ENCODE peak calls at places on chromosomes 12 and 14, in six cellular contexts. One of them, this sample, is unnamed.

GRCh38 chr14:56221392-56222128 is 103.3 kb downstream of the PELI2 start:
- DNase-seq in GM12878: no peak
- DNase-seq in H1: no peak
- DNase-seq in HepG2: no peak
- DNase-seq in K562: no peak
- DNase-seq in GM12891: no peak
- DNase-seq in this sample: no peak

GRCh38 chr14:64303471-64303917 is 9.3 kb upstream of the ESR2 start:
- DNase-seq in GM12891: peak; percentile 37
- DNase-seq in HepG2: peak; percentile 63
- DNase-seq in H1: peak; percentile 36
- DNase-seq in GM12878: peak; percentile 28
- DNase-seq in K562: peak; percentile 41
- DNase-seq in this sample: peak; percentile 42

GRCh38 chr14:105532735-105533141 is 6.4 kb downstream of the TMEM121 start:
- DNase-seq in GM12878: no peak
- DNase-seq in K562: peak; percentile 57
- DNase-seq in GM12891: peak; percentile 80
- DNase-seq in HepG2: peak; percentile 56
- DNase-seq in H1: no peak
- DNase-seq in this sample: peak; percentile 76

GRCh38 chr14:63164108-63164683 is 40.0 kb upstream of the RHOJ start:
- DNase-seq in GM12891: no peak
- DNase-seq in HepG2: no peak
- DNase-seq in K562: no peak
- DNase-seq in GM12878: no peak
- DNase-seq in H1: no peak
- DNase-seq in this sample: no peak

GRCh38 chr12:54356951-54357356 is 7.3 kb downstream of the GPR84 start:
- DNase-seq in GM12891: no peak
- DNase-seq in K562: no peak
- DNase-seq in GM12878: no peak
- DNase-seq in H1: no peak
- DNase-seq in HepG2: no peak
- DNase-seq in this sample: no peak

GRCh38 chr14:33184587-33184986 is 245.9 kb downstream of the NPAS3 start:
- DNase-seq in GM12878: no peak
- DNase-seq in K562: no peak
- DNase-seq in H1: no peak
- DNase-seq in HepG2: no peak
- DNase-seq in GM12891: no peak
- DNase-seq in this sample: no peak

GRCh38 chr12:130710733-130711080 is 5.4 kb downstream of the RIMBP2 start:
- DNase-seq in GM12891: no peak
- DNase-seq in K562: no peak
- DNase-seq in H1: no peak
- DNase-seq in GM12878: no peak
- DNase-seq in HepG2: no peak
- DNase-seq in this sample: no peak

GRCh38 chr12:114975974-114976310 is 292.0 kb upstream of the TBX3 start:
- DNase-seq in K562: no peak
- DNase-seq in GM12891: no peak
- DNase-seq in GM12878: no peak
- DNase-seq in HepG2: no peak
- DNase-seq in H1: no peak
- DNase-seq in this sample: no peak

GRCh38 chr12:8449293-8449944 is 6.3 kb upstream of the CLEC6A start:
- DNase-seq in K562: no peak
- DNase-seq in HepG2: no peak
- DNase-seq in GM12878: peak; percentile 27
- DNase-seq in H1: no peak
- DNase-seq in GM12891: no peak
- DNase-seq in this sample: no peak

GRCh38 chr12:130803707-130804106 is 35.3 kb downstream of the STX2 start:
- DNase-seq in GM12878: no peak
- DNase-seq in GM12891: no peak
- DNase-seq in K562: no peak
- DNase-seq in H1: no peak
- DNase-seq in HepG2: no peak
- DNase-seq in this sample: no peak

GRCh38 chr14:72701610-72702009 is 192.3 kb downstream of the DPF3 start:
- DNase-seq in GM12878: no peak
- DNase-seq in H1: no peak
- DNase-seq in K562: no peak
- DNase-seq in HepG2: no peak
- DNase-seq in GM12891: no peak
- DNase-seq in this sample: no peak

GRCh38 chr14:102557434-102558226 is 34.8 kb upstream of the RCOR1 start:
- DNase-seq in GM12891: no peak
- DNase-seq in H1: no peak
- DNase-seq in GM12878: no peak
- DNase-seq in HepG2: no peak
- DNase-seq in K562: no peak
- DNase-seq in this sample: no peak

GRCh38 chr12:7542813-7543212 is 39.2 kb upstream of the CD163 start:
- DNase-seq in GM12891: no peak
- DNase-seq in H1: no peak
- DNase-seq in GM12878: no peak
- DNase-seq in K562: no peak
- DNase-seq in HepG2: no peak
- DNase-seq in this sample: no peak

GRCh38 chr12:52186135-52186840 is 5.5 kb downstream of the KRT80 start:
- DNase-seq in GM12878: no peak
- DNase-seq in GM12891: no peak
- DNase-seq in K562: no peak
- DNase-seq in H1: no peak
- DNase-seq in HepG2: peak; percentile 39
- DNase-seq in this sample: no peak

GRCh38 chr12:48029811-48030650 is 25.8 kb upstream of the COL2A1 start:
- DNase-seq in K562: no peak
- DNase-seq in H1: no peak
- DNase-seq in GM12878: no peak
- DNase-seq in GM12891: no peak
- DNase-seq in HepG2: no peak
- DNase-seq in this sample: no peak

GRCh38 chr14:54129850-54130640 is 173.4 kb upstream of the BMP4 start:
- DNase-seq in HepG2: no peak
- DNase-seq in H1: no peak
- DNase-seq in GM12891: no peak
- DNase-seq in K562: no peak
- DNase-seq in GM12878: no peak
- DNase-seq in this sample: no peak

GRCh38 chr14:98140862-98141261 is 1131.1 kb downstream of the BCL11B start:
- DNase-seq in GM12878: no peak
- DNase-seq in K562: no peak
- DNase-seq in GM12891: no peak
- DNase-seq in HepG2: no peak
- DNase-seq in H1: no peak
- DNase-seq in this sample: no peak

DNA sequence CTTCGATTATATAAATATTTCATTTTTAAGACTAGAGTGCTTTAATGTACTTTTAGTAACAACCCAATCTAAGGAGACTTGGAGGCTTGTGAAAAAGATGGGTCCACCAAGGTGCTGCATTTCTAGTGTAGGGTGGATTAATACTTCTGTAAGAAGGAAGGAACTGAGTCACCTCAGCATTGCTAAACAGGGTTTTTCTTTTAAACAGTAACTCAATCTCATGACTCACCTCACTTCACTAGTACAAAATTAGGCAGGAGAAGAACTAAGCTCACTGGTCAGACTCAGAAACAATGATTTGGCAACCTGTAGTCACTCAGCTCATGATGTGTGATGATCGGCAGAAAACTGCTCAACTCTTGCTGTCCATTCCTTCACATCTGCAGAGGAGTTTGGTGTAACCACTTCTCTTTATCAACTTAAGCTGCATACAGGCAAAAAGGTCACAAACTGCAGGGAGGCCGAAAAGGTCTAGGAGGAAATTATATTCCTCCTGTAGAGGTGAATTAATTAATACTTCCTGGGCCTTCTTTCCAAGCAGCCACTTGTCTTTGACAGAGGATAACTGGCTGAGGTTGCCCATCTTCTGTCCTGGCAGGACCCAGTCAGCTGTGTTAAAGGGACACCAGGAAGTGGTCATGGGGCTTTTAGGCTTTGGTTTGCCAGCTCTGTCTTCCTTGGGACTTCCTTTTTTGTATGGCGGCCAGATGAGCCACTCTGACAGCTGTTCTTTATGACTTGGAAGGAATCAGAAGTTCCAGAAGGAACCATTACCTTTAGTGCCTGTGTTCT is 466.9 kb downstream of the FUT8 start:
- DNase-seq in K562: no peak
- DNase-seq in HepG2: no peak
- DNase-seq in GM12878: no peak
- DNase-seq in GM12891: no peak
- DNase-seq in H1: no peak
- DNase-seq in this sample: no peak
- TF ChIP-seq TAF1 in K562: no peak
- TF ChIP-seq TAF1 in HepG2: no peak
- TF ChIP-seq TAF1 in GM12878: no peak
- TF ChIP-seq TAF1 in GM12891: no peak
- TF ChIP-seq TAF1 in H1: no peak
- TF ChIP-seq TAF1 in this sample: no peak

GRCh38 chr14:68785817-68786490 is 6.9 kb downstream of the ZFP36L1 start:
- DNase-seq in HepG2: no peak
- DNase-seq in GM12891: no peak
- DNase-seq in K562: peak; percentile 60
- DNase-seq in H1: no peak
- DNase-seq in GM12878: no peak
- DNase-seq in this sample: no peak
- TF ChIP-seq POLR2A in HepG2: no peak
- TF ChIP-seq POLR2A in GM12891: no peak
- TF ChIP-seq POLR2A in K562: no peak
- TF ChIP-seq POLR2A in H1: no peak
- TF ChIP-seq POLR2A in GM12878: no peak
- TF ChIP-seq POLR2A in this sample: no peak

GRCh38 chr14:77098470-77099353 is 654 bp downstream of the CIPC start:
- DNase-seq in GM12891: no peak
- DNase-seq in HepG2: no peak
- DNase-seq in H1: no peak
- DNase-seq in K562: peak; percentile 28
- DNase-seq in GM12878: no peak
- DNase-seq in this sample: no peak
- TF ChIP-seq POLR2AphosphoS5 in GM12891: no peak
- TF ChIP-seq POLR2AphosphoS5 in HepG2: no peak
- TF ChIP-seq POLR2AphosphoS5 in H1: no peak
- TF ChIP-seq POLR2AphosphoS5 in K562: no peak
- TF ChIP-seq POLR2AphosphoS5 in GM12878: no peak
- TF ChIP-seq POLR2AphosphoS5 in this sample: no peak

DNA sequence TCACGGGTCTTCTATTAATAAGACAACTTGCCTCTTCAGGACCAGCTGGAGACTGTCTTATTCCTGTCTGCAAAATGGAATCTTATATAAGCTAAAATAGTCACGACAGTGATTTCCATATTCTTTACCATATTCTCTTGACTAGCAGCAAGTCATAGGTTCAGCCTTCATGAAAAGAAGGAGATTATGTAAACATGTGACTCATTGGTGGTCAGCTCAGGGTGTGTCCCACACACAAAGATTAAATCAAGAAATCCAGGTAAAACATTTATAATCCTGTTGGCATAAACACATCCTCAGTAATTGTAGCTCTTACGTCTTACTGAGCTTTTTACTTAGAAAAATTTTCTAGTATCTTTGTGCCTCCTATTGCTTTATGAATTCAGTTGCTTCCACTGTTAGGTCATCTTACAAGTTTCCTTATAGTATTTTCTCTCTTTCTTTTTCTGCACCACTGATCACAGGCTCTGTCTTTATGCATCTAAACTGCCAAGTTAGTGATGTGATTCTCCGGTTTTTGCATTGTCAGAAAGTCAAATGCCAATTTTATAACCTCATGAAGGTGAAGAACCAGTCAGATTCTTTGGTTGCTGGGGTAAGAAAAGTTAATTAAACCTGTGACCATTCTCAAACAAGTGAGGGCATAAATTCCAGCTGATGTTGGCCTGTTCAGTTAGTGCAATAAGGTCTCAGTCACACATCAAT is 378.7 kb upstream of the MGAT4C start:
- DNase-seq in GM12878: no peak
- DNase-seq in HepG2: no peak
- DNase-seq in GM12891: no peak
- DNase-seq in K562: no peak
- DNase-seq in H1: no peak
- DNase-seq in this sample: no peak
- TF ChIP-seq TAF1 in GM12878: no peak
- TF ChIP-seq TAF1 in HepG2: no peak
- TF ChIP-seq TAF1 in GM12891: no peak
- TF ChIP-seq TAF1 in K562: no peak
- TF ChIP-seq TAF1 in H1: no peak
- TF ChIP-seq TAF1 in this sample: no peak

GRCh38 chr12:57127101-57127709 is 1.1 kb upstream of the LRP1 start:
- DNase-seq in H1: no peak
- DNase-seq in GM12878: no peak
- DNase-seq in GM12891: no peak
- DNase-seq in K562: peak; percentile 73
- DNase-seq in HepG2: peak; percentile 84
- DNase-seq in this sample: no peak
- TF ChIP-seq POLR2A in H1: no peak
- TF ChIP-seq POLR2A in GM12878: peak; percentile 31
- TF ChIP-seq POLR2A in GM12891: no peak
- TF ChIP-seq POLR2A in K562: peak; percentile 36
- TF ChIP-seq POLR2A in HepG2: peak; percentile 59
- TF ChIP-seq POLR2A in this sample: no peak

DNA sequence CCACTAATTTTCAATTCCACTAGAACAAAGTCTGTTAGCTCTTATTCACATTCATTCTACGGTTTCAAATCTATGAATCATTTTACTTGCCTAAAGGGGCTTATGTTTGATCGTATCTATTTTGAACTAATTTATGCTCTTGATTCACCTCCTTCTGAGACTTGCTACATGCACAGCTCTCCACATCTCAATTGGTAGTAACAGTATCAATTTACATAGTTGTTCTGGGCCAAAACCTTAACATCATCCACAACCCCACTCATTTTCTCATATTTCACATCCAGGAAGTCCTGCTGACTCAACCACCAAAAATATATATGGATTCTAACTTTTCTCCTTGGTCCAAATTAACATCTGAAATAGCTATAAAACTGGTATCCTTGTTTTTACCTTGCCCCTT is 208.6 kb downstream of the RASSF9 start:
- DNase-seq in GM12891: no peak
- DNase-seq in GM12878: no peak
- DNase-seq in K562: no peak
- DNase-seq in HepG2: no peak
- DNase-seq in H1: no peak
- DNase-seq in this sample: no peak
- TF ChIP-seq POLR2AphosphoS5 in GM12891: no peak
- TF ChIP-seq POLR2AphosphoS5 in GM12878: no peak
- TF ChIP-seq POLR2AphosphoS5 in K562: no peak
- TF ChIP-seq POLR2AphosphoS5 in HepG2: no peak
- TF ChIP-seq POLR2AphosphoS5 in H1: no peak
- TF ChIP-seq POLR2AphosphoS5 in this sample: no peak